ENCODE peak calls at places on chromosomes 5 and 9, in four cellular contexts. T, L, I and Y are unnamed samples.
A peak's percentile ranks its signal among the peaks of the same experiment; 100 is the strongest.

GRCh38 chr5:172213126-172213525 is 19.2 kb downstream of the EFCAB9 start:
- DNase-seq in I (no peak), L (no peak), T (no peak), Y (no peak)

GRCh38 chr9:106916491-106917235 is 53.7 kb downstream of the ZNF462 start:
- DNase-seq in L (peak; percentile 96), I (peak; percentile 94), T (no peak), Y (no peak)

GRCh38 chr9:81396528-81396927 is 292.8 kb downstream of the TLE1 start:
- DNase-seq in I (no peak), L (no peak), T (no peak), Y (no peak)

GRCh38 chr5:96870094-96871021 is 5.9 kb upstream of the ERAP2 start:
- DNase-seq in T (no peak), I (peak; percentile 41), L (peak; percentile 24), Y (peak; percentile 35)

GRCh38 chr9:68969538-68969937 is 44.4 kb downstream of the PRKACG start:
- DNase-seq in I (no peak), L (no peak), T (no peak), Y (no peak)

GRCh38 chr5:103093727-103094126 is 26.2 kb downstream of the GIN1 start:
- DNase-seq in T (no peak), I (no peak), L (no peak), Y (no peak)

GRCh38 chr5:65338606-65339151 is 143.0 kb downstream of the ADAMTS6 start:
- DNase-seq in I (peak; percentile 60), L (no peak), T (no peak), Y (no peak)

GRCh38 chr5:138282918-138283742 is 8.7 kb upstream of the GFRA3 start:
- DNase-seq in I (peak; percentile 51), L (peak; percentile 30), T (no peak), Y (no peak)

GRCh38 chr9:81771606-81772005 is 82.3 kb upstream of the TLE1 start:
- DNase-seq in T (no peak), I (peak; percentile 74), L (peak; percentile 72), Y (no peak)

GRCh38 chr5:134100283-134101011 is 14.0 kb upstream of the TCF7 start:
- DNase-seq in L (peak; percentile 51), I (peak; percentile 73), T (peak; percentile 94), Y (peak; percentile 94)

GRCh38 chr5:178227138-178227659 is 5.4 kb downstream of the PHYKPL start:
- DNase-seq in T (no peak), L (no peak), I (peak; percentile 57), Y (no peak)

GRCh38 chr9:123426406-123426805 is 70.4 kb downstream of the CRB2 start:
- DNase-seq in I (no peak), T (peak; percentile 39), L (no peak), Y (peak; percentile 62)

GRCh38 chr9:18606831-18607230 is 132.9 kb downstream of the ADAMTSL1 start:
- DNase-seq in T (no peak), L (no peak), I (peak; percentile 73), Y (no peak)

GRCh38 chr5:141508440-141508807 is 19.5 kb downstream of the PCDHGC5 start:
- DNase-seq in T (no peak), L (no peak), I (no peak), Y (no peak)

GRCh38 chr9:128108784-128109709 is 18.5 kb downstream of the PTGES2 start:
- DNase-seq in I (no peak), L (no peak), T (no peak), Y (no peak)

GRCh38 chr5:154288145-154288544 is 97.6 kb downstream of the GALNT10 start:
- DNase-seq in T (no peak), L (no peak), I (peak; percentile 91), Y (no peak)

GRCh38 chr5:110663525-110663924 is 62.9 kb downstream of the TMEM232 start:
- DNase-seq in L (no peak), T (no peak), I (no peak), Y (peak; percentile 14)

GRCh38 chr5:38022621-38023020 is 182.8 kb upstream of the GDNF start:
- DNase-seq in I (no peak), T (no peak), L (no peak), Y (no peak)

GRCh38 chr5:73638344-73639095 is 12.5 kb downstream of the ARHGEF28 start:
- DNase-seq in T (no peak), L (peak; percentile 85), I (peak; percentile 83), Y (no peak)

GRCh38 chr9:84828101-84828500 is 158.6 kb downstream of the NTRK2 start:
- DNase-seq in I (no peak), L (no peak), T (no peak), Y (no peak)

GRCh38 chr9:113772121-113772885 is 103.8 kb upstream of the ZNF618 start:
- DNase-seq in T (no peak), L (no peak), I (peak; percentile 75), Y (no peak)

GRCh38 chr9:127225747-127226646 is 38.6 kb upstream of the GARNL3 start:
- DNase-seq in L (peak; percentile 22), I (no peak), T (no peak), Y (no peak)

GRCh38 chr5:9453480-9454011 is 92.3 kb downstream of the SEMA5A start:
- DNase-seq in T (no peak), L (no peak), I (no peak), Y (no peak)

GRCh38 chr5:152380415-152381123 is 24.5 kb downstream of the NMUR2 start:
- DNase-seq in I (no peak), L (no peak), T (no peak), Y (no peak)

GRCh38 chr9:114029311-114030170 is 48.6 kb downstream of the AMBP start:
- DNase-seq in L (no peak), T (no peak), I (no peak), Y (no peak)

GRCh38 chr9:2142212-2142611 is 127.1 kb downstream of the SMARCA2 start:
- DNase-seq in T (no peak), I (no peak), L (no peak), Y (no peak)

GRCh38 chr9:115717711-115718173 is 435.8 kb upstream of the PAPPA start:
- DNase-seq in I (peak; percentile 89), L (no peak), T (no peak), Y (no peak)

GRCh38 chr5:77407152-77407551 is 85.0 kb downstream of the WDR41 start:
- DNase-seq in T (no peak), L (no peak), I (no peak), Y (no peak)

GRCh38 chr5:132410451-132411381 is 41.2 kb downstream of the SLC22A5 start:
- DNase-seq in T (no peak), L (peak; percentile 64), I (peak; percentile 83), Y (peak; percentile 95)

GRCh38 chr9:37923121-37923795 is 19.3 kb upstream of the SLC25A51 start:
- DNase-seq in T (no peak), I (no peak), L (no peak), Y (no peak)

GRCh38 chr9:77981332-77981731 is 50.3 kb downstream of the GNAQ start:
- DNase-seq in L (no peak), I (peak; percentile 65), T (no peak), Y (peak; percentile 57)

GRCh38 chr5:142587354-142587965 is 98.4 kb downstream of the FGF1 start:
- DNase-seq in I (peak; percentile 28), L (peak; percentile 63), T (no peak), Y (peak; percentile 42)

GRCh38 chr9:69542942-69543704 is 129.0 kb downstream of the APBA1 start:
- DNase-seq in I (no peak), T (no peak), L (no peak), Y (no peak)

GRCh38 chr5:132510076-132510475 is 19.5 kb upstream of the IRF1 start:
- DNase-seq in I (peak; percentile 92), T (no peak), L (peak; percentile 62), Y (no peak)

GRCh38 chr9:14031015-14031414 is 282.9 kb downstream of the NFIB start:
- DNase-seq in L (no peak), I (peak; percentile 67), T (no peak), Y (no peak)

GRCh38 chr5:140554454-140554853 is 2.8 kb downstream of the SRA1 start:
- DNase-seq in L (no peak), I (peak; percentile 42), T (no peak), Y (no peak)

GRCh38 chr5:65625743-65626142 is 916 bp downstream of the SHLD3 start:
- DNase-seq in T (no peak), I (no peak), L (no peak), Y (no peak)

GRCh38 chr9:109100543-109101201 is 19.1 kb downstream of the TMEM245 start:
- DNase-seq in I (no peak), L (no peak), T (no peak), Y (no peak)
- H3K4me3 ChIP-seq in I (no peak overlapping the region), L (no peak overlapping the region), T (no peak overlapping the region), Y (no peak overlapping the region)

GRCh38 chr5:80094339-80094738 is 59.2 kb downstream of the THBS4 start:
- DNase-seq in L (no peak), T (no peak), I (no peak), Y (no peak)
- H2AFZ ChIP-seq in L (no peak overlapping the region), T (no peak overlapping the region), I (no peak overlapping the region), Y (no peak overlapping the region)

DNA sequence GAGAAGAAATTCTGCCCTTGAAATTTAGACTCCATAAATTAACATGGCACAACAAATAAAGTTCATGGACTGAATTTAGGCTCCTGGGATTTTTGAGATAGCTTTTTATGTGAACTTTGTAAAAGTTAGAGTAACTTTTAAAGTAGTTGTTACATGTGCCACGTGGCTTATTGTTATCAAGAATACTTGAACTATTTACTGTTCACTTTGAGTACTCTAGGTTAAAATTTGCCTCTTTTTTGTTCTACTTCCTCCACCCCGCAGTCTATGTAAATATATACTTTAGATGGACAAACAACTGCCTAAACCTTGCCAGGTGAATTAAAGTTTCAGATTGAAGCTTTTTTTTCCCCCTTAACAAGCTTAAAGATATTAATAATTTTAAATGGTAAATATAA is 457.9 kb downstream of the RAB3C start:
- DNase-seq in T (no peak), I (no peak), L (no peak), Y (no peak)
- H3K4me3 ChIP-seq in T (no peak overlapping the region), I (no peak overlapping the region), L (no peak overlapping the region), Y (no peak overlapping the region)

GRCh38 chr9:97978706-97979105 is 4.4 kb upstream of the ANP32B start:
- DNase-seq in L (no peak), T (no peak), I (no peak), Y (no peak)

GRCh38 chr9:97980918-97981827 is 2.0 kb upstream of the ANP32B start:
- DNase-seq in I (no peak), L (no peak), T (no peak), Y (no peak)

GRCh38 chr9:97981828-97982164 is 1.3 kb upstream of the ANP32B start:
- DNase-seq in T (no peak), I (no peak), L (no peak), Y (no peak)

GRCh38 chr9:97979778-97980478 is 3.2 kb upstream of the ANP32B start:
- DNase-seq in T (no peak), L (no peak), I (no peak), Y (no peak)

GRCh38 chr9:97980479-97980803 is 2.7 kb upstream of the ANP32B start:
- DNase-seq in L (no peak), T (no peak), I (no peak), Y (no peak)
- H2AFZ ChIP-seq in L (no peak overlapping the region), T (no peak overlapping the region), I (no peak overlapping the region), Y (no peak overlapping the region)

GRCh38 chr9:137112564-137113384 is 1.8 kb downstream of the DPP7 start:
- DNase-seq in L (no peak), T (no peak), I (no peak), Y (no peak)
- H3K4me3 ChIP-seq in L (no peak overlapping the region), T (peak overlapping the region; percentile 70), I (no peak overlapping the region), Y (no peak overlapping the region)

GRCh38 chr9:98807070-98807810 is at the start of gene GALNT12:
- DNase-seq in I (no peak), L (no peak), T (no peak), Y (peak; percentile 39)
- H2AFZ ChIP-seq in I (peak within 1 kb of the TSS; percentile 1), L (peak within 1 kb of the TSS; percentile 63), T (peak within 1 kb of the TSS; percentile 80), Y (peak within 1 kb of the TSS; percentile 83)